ENCODE peak calls at places on chromosomes 12 and 14, in ten cellular contexts. C is astrocyte of the spinal cord, Z is IMR-90, H is lung, A is heart right ventricle, R is endodermal cell, I is GM12865, T is stomach, B is psoas muscle, F is mammary epithelial cell. O is an unnamed sample.

GRCh38 chr12:117466677-117467362 is 105.4 kb upstream of the NOS1 start:
- DNase-seq in C (no peak), Z (no peak), H (no peak), A (no peak), R (no peak), I (no peak), T (no peak), B (no peak), F (no peak), O (no peak)

GRCh38 chr12:26566670-26567069 is 266.3 kb downstream of the ITPR2 start:
- DNase-seq in C (no peak), Z (peak), H (no peak), A (no peak), R (no peak), I (no peak), T (no peak), B (no peak), F (no peak), O (peak)

GRCh38 chr14:93804654-93805053 is 16.4 kb upstream of the PRIMA1 start:
- DNase-seq in C (no peak), Z (no peak), H (no peak), A (no peak), R (peak), I (no peak), T (no peak), B (no peak), F (no peak), O (no peak)

GRCh38 chr14:81247271-81247766 is 26.6 kb upstream of the GTF2A1 start:
- DNase-seq in C (no peak), Z (no peak), H (no peak), A (no peak), R (no peak), I (no peak), T (peak), B (no peak), F (peak), O (no peak)

GRCh38 chr14:49893309-49894213 is 679 bp downstream of the ARF6 start:
- DNase-seq in C (no peak), Z (no peak), H (peak), A (peak), R (peak), I (peak), T (peak), B (peak), F (peak), O (peak)

GRCh38 chr14:22112004-22112403 is 438.4 kb upstream of the OR4E1 start:
- DNase-seq in C (no peak), Z (no peak), H (no peak), A (peak), R (peak), I (peak), T (no peak), B (no peak), F (no peak), O (no peak)

GRCh38 chr12:84512751-84513150 is 399.8 kb downstream of the SLC6A15 start:
- DNase-seq in C (no peak), Z (no peak), H (no peak), A (no peak), R (no peak), I (no peak), T (no peak), B (no peak), F (no peak), O (no peak)

GRCh38 chr12:128844031-128844635 is 9.1 kb upstream of the GLT1D1 start:
- DNase-seq in C (no peak), Z (no peak), H (no peak), A (no peak), R (peak), I (peak), T (no peak), B (no peak), F (no peak), O (no peak)

GRCh38 chr12:101951002-101951670 is 73.8 kb downstream of the DRAM1 start:
- DNase-seq in C (no peak), Z (no peak), H (no peak), A (no peak), R (no peak), I (peak), T (no peak), B (no peak), F (no peak), O (no peak)

GRCh38 chr12:79737875-79738718 is 47.3 kb upstream of the PAWR start:
- DNase-seq in C (peak), Z (peak), H (no peak), A (no peak), R (peak), I (peak), T (peak), B (no peak), F (peak), O (peak)

GRCh38 chr14:77201696-77202095 is 20.1 kb downstream of the TMEM63C start:
- DNase-seq in C (no peak), Z (no peak), H (no peak), A (no peak), R (no peak), I (no peak), T (no peak), B (no peak), F (no peak), O (no peak)

GRCh38 chr14:104771374-104771773 is 18.4 kb downstream of the SIVA1 start:
- DNase-seq in C (no peak), Z (no peak), H (no peak), A (no peak), R (no peak), I (no peak), T (no peak), B (no peak), F (no peak), O (no peak)

GRCh38 chr14:104313674-104314073 is 175.3 kb downstream of the KIF26A start:
- DNase-seq in C (no peak), Z (no peak), H (no peak), A (no peak), R (peak), I (no peak), T (no peak), B (no peak), F (no peak), O (no peak)

GRCh38 chr14:96804821-96805374 is 7.7 kb downstream of the VRK1 start:
- DNase-seq in C (no peak), Z (peak), H (no peak), A (no peak), R (no peak), I (no peak), T (no peak), B (no peak), F (no peak), O (no peak)

GRCh38 chr14:54893151-54893760 is 9.4 kb downstream of the GCH1 start:
- DNase-seq in C (peak), Z (peak), H (no peak), A (no peak), R (no peak), I (peak), T (no peak), B (no peak), F (peak), O (peak)

GRCh38 chr14:102694530-102695171 is 82.6 kb upstream of the TRAF3 start:
- DNase-seq in C (peak), Z (peak), H (peak), A (no peak), R (peak), I (peak), T (peak), B (no peak), F (peak), O (peak)

GRCh38 chr12:71164877-71165197 is 7.0 kb upstream of the TSPAN8 start:
- DNase-seq in C (peak), Z (no peak), H (no peak), A (no peak), R (no peak), I (no peak), T (no peak), B (no peak), F (peak), O (no peak)

GRCh38 chr14:20789230-20789813 is 8.3 kb downstream of the RNASE6 start:
- DNase-seq in C (no peak), Z (no peak), H (no peak), A (no peak), R (no peak), I (no peak), T (no peak), B (no peak), F (no peak), O (no peak)

GRCh38 chr12:19186722-19187661 is 57.5 kb downstream of the PLEKHA5 start:
- DNase-seq in C (peak), Z (peak), H (no peak), A (no peak), R (no peak), I (peak), T (no peak), B (no peak), F (peak), O (peak)

GRCh38 chr14:103744621-103745395 is 29.2 kb downstream of the ZFYVE21 start:
- DNase-seq in C (no peak), Z (no peak), H (no peak), A (no peak), R (peak), I (no peak), T (no peak), B (no peak), F (no peak), O (no peak)

GRCh38 chr12:96210376-96211055 is 16.3 kb downstream of the ELK3 start:
- DNase-seq in C (no peak), Z (no peak), H (no peak), A (no peak), R (no peak), I (peak), T (no peak), B (no peak), F (no peak), O (no peak)

GRCh38 chr12:105555556-105555973 is 225.1 kb downstream of the C12orf75 start:
- DNase-seq in C (no peak), Z (no peak), H (no peak), A (no peak), R (no peak), I (no peak), T (no peak), B (no peak), F (no peak), O (no peak)

GRCh38 chr14:75446447-75446846 is 18.6 kb downstream of the JDP2 start:
- DNase-seq in C (no peak), Z (no peak), H (no peak), A (no peak), R (no peak), I (no peak), T (no peak), B (no peak), F (no peak), O (no peak)

DNA sequence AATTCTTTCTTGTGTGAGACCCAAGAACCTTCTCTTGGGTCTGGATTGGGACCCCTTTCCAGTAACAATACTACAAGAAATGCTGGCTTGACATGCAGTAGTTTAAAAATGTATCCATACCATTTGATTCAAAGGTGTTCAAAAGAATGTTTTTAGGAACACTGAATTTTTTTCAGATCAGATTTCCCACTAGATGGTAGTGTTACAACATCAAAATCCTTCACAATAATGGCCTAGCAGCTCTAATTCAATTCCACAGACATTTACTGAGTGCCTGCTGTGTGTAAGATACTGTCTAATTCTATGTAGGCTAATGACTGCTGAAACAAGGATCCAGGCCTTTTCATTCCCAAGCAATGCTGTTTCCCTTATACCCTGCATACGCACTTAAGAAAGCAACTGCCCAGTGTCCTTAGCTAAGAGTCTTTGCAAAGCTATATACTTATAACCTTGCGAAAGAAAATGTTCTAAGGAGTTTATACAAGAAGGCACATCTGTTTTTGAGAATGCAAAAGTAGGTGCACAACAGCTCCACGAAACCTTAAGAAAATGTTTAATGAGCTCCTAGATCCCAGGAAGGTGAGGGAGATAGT is 50.7 kb upstream of the PKP2 start:
- DNase-seq in C (peak), Z (no peak), H (no peak), A (no peak), R (no peak), I (no peak), T (no peak), B (no peak), F (peak), O (no peak)
- TF ChIP-seq CTCF in C (no peak), Z (no peak), H (no peak), A (no peak), R (peak), I (peak), T (no peak), B (no peak), F (peak), O (no peak)

GRCh38 chr12:110760204-110760609 is 17.5 kb upstream of the PPP1CC start:
- DNase-seq in C (no peak), Z (no peak), H (no peak), A (no peak), R (no peak), I (no peak), T (no peak), B (no peak), F (no peak), O (no peak)

GRCh38 chr12:110763578-110763977 is 20.9 kb upstream of the PPP1CC start:
- DNase-seq in C (no peak), Z (no peak), H (no peak), A (no peak), R (no peak), I (no peak), T (no peak), B (no peak), F (no peak), O (no peak)

GRCh38 chr12:110765144-110765543 is 22.5 kb upstream of the PPP1CC start:
- DNase-seq in C (no peak), Z (no peak), H (no peak), A (no peak), R (no peak), I (no peak), T (no peak), B (no peak), F (no peak), O (no peak)

GRCh38 chr12:110766311-110767154 is 23.8 kb upstream of the PPP1CC start:
- DNase-seq in C (no peak), Z (no peak), H (no peak), A (no peak), R (no peak), I (no peak), T (no peak), B (peak), F (no peak), O (no peak)

GRCh38 chr12:110762891-110763290 is 20.2 kb upstream of the PPP1CC start:
- DNase-seq in C (no peak), Z (no peak), H (no peak), A (no peak), R (no peak), I (no peak), T (no peak), B (no peak), F (no peak), O (no peak)
- H3K4me3 ChIP-seq in C (no peak), Z (no peak), H (no peak), A (no peak), R (no peak), I (no peak), T (no peak), B (no peak), F (no peak), O (no peak)

DNA sequence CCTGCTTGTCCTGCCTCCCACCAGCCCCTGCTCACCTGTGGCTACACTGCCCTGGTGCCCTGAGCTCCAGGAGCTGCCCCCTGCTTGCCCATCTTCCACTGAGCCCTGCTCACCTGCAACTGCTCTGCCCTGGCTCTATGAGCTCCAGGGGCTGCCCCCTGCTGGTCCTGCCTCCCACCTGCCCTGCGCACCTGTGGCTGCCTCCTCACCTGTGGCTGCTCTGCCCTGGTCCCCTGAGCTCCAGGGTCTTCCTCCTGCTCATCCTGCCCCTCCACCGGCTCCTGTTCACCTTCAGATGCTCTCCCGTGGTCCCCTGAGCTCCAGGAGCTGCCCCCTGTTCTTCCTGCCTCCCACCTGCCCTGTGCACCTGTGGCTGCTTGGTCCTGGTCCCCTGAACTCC is 247.6 kb downstream of the TMEM121 start:
- DNase-seq in C (no peak), Z (no peak), H (no peak), A (no peak), R (no peak), I (no peak), T (no peak), B (no peak), F (no peak), O (no peak)
- TF ChIP-seq CTCF in C (no peak), Z (no peak), H (no peak), A (no peak), R (no peak), I (no peak), T (no peak), B (no peak), F (no peak), O (no peak)

DNA sequence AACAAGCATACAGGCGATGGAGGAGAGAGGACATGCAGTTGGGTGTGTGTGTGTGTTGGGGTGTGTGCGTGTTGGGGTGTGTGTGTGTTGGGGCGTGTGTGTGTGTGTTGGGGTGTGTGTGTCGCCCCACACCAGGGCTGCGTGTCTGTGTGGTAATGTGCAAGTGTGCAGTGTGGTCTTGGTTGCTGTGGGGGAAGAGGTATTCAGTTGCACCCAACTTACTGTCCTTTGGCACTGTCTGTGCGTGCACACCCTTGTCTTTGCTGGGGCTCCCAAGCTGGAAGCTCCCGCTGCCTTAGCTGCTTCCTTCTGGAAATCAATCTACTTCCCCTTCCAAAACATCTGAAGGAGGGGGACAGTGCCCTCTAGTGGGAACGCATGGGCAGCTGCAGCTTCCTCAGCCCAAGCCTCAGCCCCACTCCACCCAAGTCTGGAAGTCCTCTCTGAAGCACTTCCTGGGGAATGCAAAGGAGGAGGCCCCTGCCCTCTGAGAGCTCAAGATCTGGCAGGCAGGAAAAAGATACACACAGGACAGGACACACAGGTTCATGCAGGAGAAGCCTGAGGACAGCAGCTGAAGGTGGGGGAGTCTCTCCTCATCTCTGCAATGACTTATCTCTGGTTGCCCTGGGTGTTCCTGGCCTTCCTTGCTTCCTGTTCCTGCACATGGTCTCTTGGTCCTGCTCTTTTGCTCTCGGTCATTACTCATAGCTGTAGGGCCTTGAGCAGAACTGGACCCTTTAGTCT is 13.1 kb downstream of the ASIC1 start:
- DNase-seq in C (peak), Z (peak), H (peak), A (peak), R (peak), I (peak), T (peak), B (peak), F (peak), O (peak)
- H3K4me3 ChIP-seq in C (no peak), Z (no peak), H (no peak), A (no peak), R (no peak), I (no peak), T (no peak), B (no peak), F (no peak), O (no peak)

GRCh38 chr12:121223283-121223946 is 13.5 kb downstream of the P2RX4 start:
- DNase-seq in C (no peak), Z (no peak), H (no peak), A (no peak), R (peak), I (peak), T (peak), B (no peak), F (peak), O (no peak)
- TF ChIP-seq CTCF in C (peak), Z (peak), H (no peak), A (no peak), R (peak), I (peak), T (peak), B (no peak), F (peak), O (peak)

GRCh38 chr12:120230326-120230973 is 29.5 kb upstream of the RPLP0 start:
- DNase-seq in C (peak), Z (peak), H (peak), A (peak), R (peak), I (no peak), T (peak), B (peak), F (peak), O (peak)

GRCh38 chr12:120229071-120229582 is 28.2 kb upstream of the RPLP0 start:
- DNase-seq in C (no peak), Z (no peak), H (no peak), A (no peak), R (no peak), I (no peak), T (no peak), B (no peak), F (peak), O (no peak)

GRCh38 chr12:120230974-120231315 is 30.0 kb upstream of the RPLP0 start:
- DNase-seq in C (no peak), Z (no peak), H (no peak), A (no peak), R (no peak), I (no peak), T (no peak), B (no peak), F (no peak), O (no peak)

GRCh38 chr12:120228291-120229070 is 27.6 kb upstream of the RPLP0 start:
- DNase-seq in C (peak), Z (peak), H (peak), A (peak), R (peak), I (peak), T (peak), B (peak), F (peak), O (peak)

DNA sequence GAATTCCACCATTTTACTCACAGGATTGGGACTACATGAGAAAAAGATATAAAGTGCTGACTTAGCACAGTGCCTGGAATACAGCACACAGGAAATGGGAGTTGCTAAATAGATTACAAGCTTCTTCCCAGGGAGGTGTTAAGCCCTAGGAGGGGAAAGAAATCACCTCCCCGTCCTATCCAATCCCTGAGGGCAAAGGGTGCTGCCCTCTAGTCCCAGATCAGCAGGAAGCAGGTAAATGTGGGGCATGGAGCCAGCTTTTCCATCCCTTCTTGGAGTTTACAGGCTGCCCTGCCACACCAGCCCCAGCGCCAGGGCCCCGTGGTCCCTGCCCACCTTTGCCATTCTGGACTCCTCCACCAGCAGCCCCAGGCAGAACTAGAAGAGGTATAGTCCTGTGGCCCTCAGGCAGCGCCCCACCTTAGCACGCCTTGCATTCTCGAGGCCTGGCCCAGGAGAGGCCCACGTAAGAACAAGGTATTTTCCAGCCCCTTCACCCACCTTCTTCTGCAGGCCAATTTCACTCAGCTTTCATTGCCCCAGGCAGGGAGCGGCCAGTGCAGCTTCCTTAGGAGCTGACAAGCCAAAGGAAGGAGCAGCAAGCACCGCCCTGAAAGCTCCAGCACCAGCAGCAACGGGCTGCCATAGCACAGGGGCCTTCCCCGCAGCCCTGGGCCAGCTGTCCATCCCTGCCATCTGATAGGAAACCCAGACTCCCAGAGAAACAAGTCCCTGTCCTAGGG is 28.8 kb upstream of the RPLP0 start:
- DNase-seq in C (no peak), Z (no peak), H (no peak), A (no peak), R (peak), I (no peak), T (no peak), B (peak), F (peak), O (no peak)
- H3K4me3 ChIP-seq in C (no peak), Z (no peak), H (no peak), A (no peak), R (peak), I (no peak), T (peak), B (peak), F (peak), O (peak)

GRCh38 chr14:33452982-33453381 is 497.9 kb downstream of the EGLN3 start:
- DNase-seq in C (no peak), Z (no peak), H (no peak), A (no peak), R (peak), I (no peak), T (no peak), B (no peak), F (no peak), O (no peak)
- TF ChIP-seq CTCF in C (no peak), Z (no peak), H (no peak), A (no peak), R (no peak), I (no peak), T (no peak), B (no peak), F (no peak), O (no peak)